ENCODE peak calls at places on chromosomes 5 and 9, in ten cellular contexts. F is kidney; Y is foreskin fibroblast; E is stimulated activated CD4-positive, alpha-beta T cell treated with anti-CD3 and anti-CD28 coated beads, Interleukin-1b, Interleukin-23, amount 100 ng/mL, for 4 hours; U is immature natural killer cell; P is left cardiac atrium; V is cardiac fibroblast; S is fibroblast of the conjunctiva; R is neural progenitor cell; O is NCI-H2029. C is an unnamed sample.

GRCh38 chr9:116280529-116280928 is 126.9 kb downstream of the PAPPA start:
- DNase-seq in F (no peak), Y (no peak), E (no peak), U (no peak), P (no peak), V (no peak), S (no peak), R (no peak), O (no peak), C (no peak)

GRCh38 chr5:160245506-160246100 is 16.3 kb downstream of the FABP6 start:
- DNase-seq in F (no peak), Y (no peak), E (no peak), U (no peak), P (no peak), V (no peak), S (no peak), R (no peak), O (no peak), C (no peak)

GRCh38 chr5:145495171-145495570 is 340.0 kb downstream of the PRELID2 start:
- DNase-seq in F (no peak), Y (no peak), E (no peak), U (no peak), P (no peak), V (peak), S (peak), R (no peak), O (no peak), C (no peak)

GRCh38 chr5:180591249-180591887 is at the start of gene SCGB3A1:
- DNase-seq in F (peak), Y (no peak), E (no peak), U (no peak), P (no peak), V (no peak), S (no peak), R (peak), O (no peak), C (no peak)

GRCh38 chr5:150129813-150130492 is 25.7 kb downstream of the PDGFRB start:
- DNase-seq in F (peak), Y (peak), E (peak), U (peak), P (peak), V (peak), S (peak), R (peak), O (peak), C (no peak)

GRCh38 chr9:88544245-88544644 is 9.3 kb downstream of the NXNL2 start:
- DNase-seq in F (no peak), Y (no peak), E (no peak), U (no peak), P (peak), V (peak), S (no peak), R (no peak), O (no peak), C (no peak)

GRCh38 chr5:126780165-126780827 is 3.4 kb downstream of the LMNB1 start:
- DNase-seq in F (no peak), Y (peak), E (peak), U (peak), P (peak), V (peak), S (peak), R (peak), O (peak), C (no peak)

GRCh38 chr5:3010301-3010952 is 258.9 kb upstream of the IRX2 start:
- DNase-seq in F (no peak), Y (no peak), E (no peak), U (no peak), P (no peak), V (no peak), S (no peak), R (no peak), O (no peak), C (no peak)

GRCh38 chr9:134243778-134244467 is 79.6 kb upstream of the RNU6ATAC start:
- DNase-seq in F (peak), Y (no peak), E (peak), U (peak), P (no peak), V (peak), S (no peak), R (no peak), O (no peak), C (no peak)

GRCh38 chr9:101235105-101235866 is 149.5 kb downstream of the BAAT start:
- DNase-seq in F (no peak), Y (no peak), E (no peak), U (no peak), P (no peak), V (peak), S (no peak), R (peak), O (no peak), C (peak)

GRCh38 chr9:92975452-92975770 is 28.1 kb downstream of the FGD3 start:
- DNase-seq in F (no peak), Y (no peak), E (no peak), U (no peak), P (no peak), V (no peak), S (no peak), R (no peak), O (no peak), C (no peak)

GRCh38 chr9:16753256-16753655 is 117.2 kb downstream of the BNC2 start:
- DNase-seq in F (no peak), Y (no peak), E (no peak), U (no peak), P (no peak), V (peak), S (no peak), R (no peak), O (no peak), C (no peak)

GRCh38 chr5:139389701-139390638 is at the start of gene MZB1:
- DNase-seq in F (no peak), Y (no peak), E (peak), U (peak), P (no peak), V (no peak), S (no peak), R (no peak), O (no peak), C (no peak)